ENCODE peak calls at places on chromosome 15, in five cellular contexts. E is SK-N-SH; P is CD4-positive, CD25-positive, alpha-beta regulatory T cell; Z is breast epithelium; N is mammary epithelial cell. C is an unnamed sample.

GRCh38 chr15:95319242-95319641 is 1011.3 kb upstream of the NR2F2 start:
- DNase-seq in E (no peak), P (no peak), Z (no peak), N (no peak), C (no peak)

GRCh38 chr15:56222302-56222701 is 21.4 kb downstream of the RFX7 start:
- DNase-seq in E (no peak), P (no peak), Z (no peak), N (no peak), C (no peak)

GRCh38 chr15:65365229-65365628 is 12.6 kb downstream of the IGDCC3 start:
- DNase-seq in E (no peak), P (no peak), Z (no peak), N (no peak), C (no peak)

GRCh38 chr15:63044077-63044644 is 1.6 kb downstream of the TPM1 start:
- DNase-seq in E (no peak), P (no peak), Z (no peak), N (peak; percentile 14), C (no peak)

GRCh38 chr15:35399901-35400300 is 146.1 kb downstream of the DPH6 start:
- DNase-seq in E (no peak), P (no peak), Z (no peak), N (no peak), C (no peak)

GRCh38 chr15:39735120-39735717 is 47.4 kb downstream of the FSIP1 start:
- DNase-seq in E (no peak), P (no peak), Z (no peak), N (no peak), C (no peak)

GRCh38 chr15:42735382-42736165 is 1.4 kb downstream of the CDAN1 start:
- DNase-seq in E (no peak), P (no peak), Z (no peak), N (no peak), C (no peak)

GRCh38 chr15:67085237-67085817 is 19.9 kb downstream of the SMAD3 start:
- DNase-seq in E (no peak), P (peak; percentile 85), Z (no peak), N (no peak), C (no peak)

GRCh38 chr15:63940956-63941620 is 105.2 kb downstream of the DAPK2 start:
- DNase-seq in E (peak; percentile 48), P (no peak), Z (no peak), N (no peak), C (no peak)

GRCh38 chr15:69305204-69305931 is 6.7 kb downstream of the PAQR5 start:
- DNase-seq in E (no peak), P (no peak), Z (no peak), N (peak; percentile 70), C (peak; percentile 60)

GRCh38 chr15:37880009-37880834 is 54.2 kb upstream of the TMCO5A start:
- DNase-seq in E (no peak), P (peak; percentile 12), Z (no peak), N (peak; percentile 16), C (peak; percentile 58)

GRCh38 chr15:66880380-66881155 is 178.5 kb downstream of the SMAD6 start:
- DNase-seq in E (no peak), P (no peak), Z (no peak), N (no peak), C (no peak)

GRCh38 chr15:68192804-68193521 is 12.2 kb downstream of the CALML4 start:
- DNase-seq in E (no peak), P (no peak), Z (no peak), N (no peak), C (peak; percentile 5)

GRCh38 chr15:37019479-37020433 is 80.6 kb downstream of the MEIS2 start:
- DNase-seq in E (peak; percentile 14), P (no peak), Z (no peak), N (no peak), C (peak; percentile 40)

GRCh38 chr15:28935316-28935715 is 49.5 kb downstream of the APBA2 start:
- DNase-seq in E (no peak), P (peak; percentile 7), Z (no peak), N (no peak), C (no peak)

GRCh38 chr15:81373996-81374395 is at the start of gene TMC3:
- DNase-seq in E (no peak), P (no peak), Z (no peak), N (no peak), C (no peak)

GRCh38 chr15:38648116-38648843 is 83.7 kb upstream of the RASGRP1 start:
- DNase-seq in E (no peak), P (no peak), Z (no peak), N (peak; percentile 90), C (no peak)

GRCh38 chr15:52348056-52348745 is 52.6 kb upstream of the MYO5C start:
- DNase-seq in E (no peak), P (no peak), Z (no peak), N (no peak), C (peak; percentile 19)

GRCh38 chr15:40498891-40499290 is 28.1 kb downstream of the CHST14 start:
- DNase-seq in E (no peak), P (no peak), Z (no peak), N (no peak), C (no peak)

GRCh38 chr15:28271697-28272250 is 50.2 kb downstream of the HERC2 start:
- DNase-seq in E (no peak), P (no peak), Z (no peak), N (no peak), C (no peak)

GRCh38 chr15:51312132-51312531 is 26.3 kb downstream of the CYP19A1 start:
- DNase-seq in E (no peak), P (no peak), Z (no peak), N (no peak), C (peak; percentile 59)

GRCh38 chr15:51312754-51313390 is 25.5 kb downstream of the CYP19A1 start:
- DNase-seq in E (no peak), P (no peak), Z (no peak), N (peak; percentile 70), C (no peak)

GRCh38 chr15:51314391-51315337 is 23.7 kb downstream of the CYP19A1 start:
- DNase-seq in E (no peak), P (no peak), Z (no peak), N (no peak), C (peak; percentile 63)

GRCh38 chr15:51315726-51316125 is 22.7 kb downstream of the CYP19A1 start:
- DNase-seq in E (no peak), P (no peak), Z (no peak), N (no peak), C (no peak)

GRCh38 chr15:51313644-51314280 is 24.6 kb downstream of the CYP19A1 start:
- DNase-seq in E (no peak), P (no peak), Z (no peak), N (no peak), C (no peak)
- H3K4me3 ChIP-seq in E (no peak overlapping the region), P (no peak overlapping the region), Z (no peak overlapping the region), N (no peak overlapping the region), C (no peak overlapping the region)

GRCh38 chr15:100994597-100995446 is 75.7 kb downstream of the LRRK1 start:
- DNase-seq in E (no peak), P (no peak), Z (no peak), N (no peak), C (no peak)
- H3K27ac ChIP-seq in E (no peak overlapping the region), P (no peak overlapping the region), Z (no peak overlapping the region), N (no peak overlapping the region), C (no peak overlapping the region)

DNA sequence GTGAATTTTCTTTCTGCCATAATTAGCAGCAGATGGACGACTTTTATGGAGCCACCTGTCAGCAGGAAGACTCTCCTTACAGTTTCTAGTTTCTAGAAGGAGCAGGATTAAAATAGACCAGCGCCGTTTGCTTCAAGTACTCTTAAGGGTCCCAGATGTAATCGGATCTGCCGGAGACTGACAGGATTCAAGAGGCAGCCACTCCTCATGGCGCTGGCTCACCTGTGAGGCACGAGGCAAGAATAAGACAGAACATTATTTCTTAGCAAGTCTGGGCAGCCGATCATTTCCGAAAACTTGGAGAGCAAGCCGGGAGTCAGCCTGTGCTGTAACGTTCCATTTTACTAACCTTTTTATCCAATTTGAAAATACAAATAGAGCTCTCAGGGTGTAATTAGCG is 410.4 kb upstream of the RORA start:
- DNase-seq in E (no peak), P (no peak), Z (no peak), N (no peak), C (no peak)
- H3K4me3 ChIP-seq in E (no peak overlapping the region), P (no peak overlapping the region), Z (no peak overlapping the region), N (no peak overlapping the region), C (no peak overlapping the region)

GRCh38 chr15:23372284-23372683 is 17.7 kb downstream of the GOLGA8S start:
- DNase-seq in E (no peak), P (no peak), Z (no peak), N (no peak), C (no peak)

DNA sequence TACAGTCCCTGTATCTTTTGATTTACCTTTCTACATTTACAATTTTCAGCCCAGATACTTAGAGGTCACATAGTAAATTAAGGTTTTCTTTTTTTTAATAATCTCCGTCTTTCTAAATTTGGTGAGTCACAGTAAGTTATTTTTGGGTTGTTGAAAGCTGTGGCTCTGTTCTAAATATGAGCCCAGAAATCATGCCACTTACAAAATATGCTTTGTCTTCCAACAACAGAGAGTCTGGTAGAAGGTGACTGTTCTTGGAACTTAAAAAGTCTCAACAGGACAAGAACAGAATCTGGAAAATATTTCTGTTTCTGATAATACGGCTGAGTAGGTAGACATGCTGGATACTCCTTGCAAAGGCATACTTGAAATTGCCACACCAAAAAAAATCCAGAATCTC is 16.0 kb downstream of the GOLGA8S start:
- DNase-seq in E (no peak), P (no peak), Z (no peak), N (no peak), C (no peak)
- H3K27ac ChIP-seq in E (no peak overlapping the region), P (no peak overlapping the region), Z (no peak overlapping the region), N (no peak overlapping the region), C (no peak overlapping the region)

GRCh38 chr15:91521996-91522395 is 331.5 kb upstream of the SLCO3A1 start:
- DNase-seq in E (no peak), P (no peak), Z (no peak), N (peak; percentile 72), C (no peak)

GRCh38 chr15:91515188-91515754 is 338.2 kb upstream of the SLCO3A1 start:
- DNase-seq in E (no peak), P (no peak), Z (peak; percentile 26), N (peak; percentile 90), C (peak; percentile 17)

GRCh38 chr15:91516866-91517265 is 336.6 kb upstream of the SLCO3A1 start:
- DNase-seq in E (no peak), P (no peak), Z (no peak), N (no peak), C (no peak)

GRCh38 chr15:91520848-91521247 is 332.7 kb upstream of the SLCO3A1 start:
- DNase-seq in E (no peak), P (no peak), Z (no peak), N (no peak), C (no peak)

DNA sequence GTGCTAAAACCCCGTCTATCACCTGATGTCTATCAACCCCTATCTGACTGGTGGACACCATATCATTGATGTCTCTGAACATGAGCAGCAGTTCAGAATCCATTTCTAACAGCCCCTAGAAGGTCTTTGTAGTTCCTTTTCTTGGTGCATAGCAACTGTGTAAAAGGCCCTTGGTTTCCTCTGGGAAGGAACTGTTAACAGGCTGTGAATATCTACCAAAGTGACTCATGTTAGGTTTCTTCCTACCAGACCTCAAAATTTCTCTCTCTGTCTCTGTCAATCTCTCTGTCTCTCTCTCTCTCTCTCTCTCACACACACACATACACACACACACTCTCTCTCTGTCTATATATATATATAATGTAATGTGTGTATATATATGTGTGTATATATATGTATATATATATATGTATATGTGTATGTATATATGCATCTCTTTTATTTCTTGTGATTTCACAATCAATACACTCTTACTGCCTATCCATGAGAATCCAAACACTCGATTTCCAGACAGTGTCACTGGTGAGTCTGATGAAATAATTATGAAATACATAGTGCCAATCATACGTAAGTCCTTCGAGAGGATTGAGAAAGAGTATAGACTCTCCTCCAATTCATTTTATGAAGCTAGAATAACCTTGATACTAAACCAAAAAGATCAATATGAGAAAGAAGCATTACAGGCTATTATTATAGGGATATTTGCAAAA is 335.9 kb upstream of the SLCO3A1 start:
- DNase-seq in E (no peak), P (no peak), Z (no peak), N (peak; percentile 65), C (no peak)
- H3K4me3 ChIP-seq in E (no peak overlapping the region), P (no peak overlapping the region), Z (no peak overlapping the region), N (no peak overlapping the region), C (no peak overlapping the region)

C was measured in hepatocyte.